ENCODE peak calls at places on chromosome 20, in eight cellular contexts. X is GM23248, Z is adipocyte, G is breast epithelium, A is fibroblast of lung, S is IMR-90, D is thoracic aorta, Q is psoas muscle. N is an unnamed sample.

GRCh38 chr20:64069614-64070243 is 6.7 kb downstream of the TCEA2 start:
- DNase-seq in X (peak; percentile 41), Z (peak; percentile 50), G (no peak), A (no peak), S (no peak), D (no peak), Q (no peak), N (no peak)

GRCh38 chr20:44911264-44911921 is 1.5 kb downstream of the PABPC1L start:
- DNase-seq in X (peak; percentile 31), Z (peak; percentile 24), G (no peak), A (peak; percentile 51), S (peak; percentile 28), D (no peak), Q (no peak), N (no peak)

GRCh38 chr20:46037036-46037435 is 8.0 kb downstream of the SLC12A5 start:
- DNase-seq in X (no peak), Z (no peak), G (no peak), A (no peak), S (no peak), D (no peak), Q (no peak), N (no peak)

GRCh38 chr20:63054695-63055240 is 48.0 kb upstream of the BHLHE23 start:
- DNase-seq in X (no peak), Z (no peak), G (no peak), A (no peak), S (no peak), D (no peak), Q (no peak), N (no peak)

GRCh38 chr20:40856653-40857052 is 167.6 kb upstream of the MAFB start:
- DNase-seq in X (no peak), Z (no peak), G (no peak), A (no peak), S (no peak), D (no peak), Q (no peak), N (no peak)

GRCh38 chr20:25033250-25033940 is 24.5 kb downstream of the ACSS1 start:
- DNase-seq in X (no peak), Z (no peak), G (no peak), A (no peak), S (no peak), D (no peak), Q (peak; percentile 3), N (no peak)

GRCh38 chr20:8940311-8940710 is 128.6 kb upstream of the PLCB4 start:
- DNase-seq in X (no peak), Z (peak; percentile 44), G (no peak), A (no peak), S (no peak), D (no peak), Q (no peak), N (no peak)

GRCh38 chr20:57434390-57434700 is 43.1 kb downstream of the RBM38 start:
- DNase-seq in X (no peak), Z (no peak), G (no peak), A (no peak), S (no peak), D (no peak), Q (no peak), N (no peak)

GRCh38 chr20:63625771-63626423 is 1.0 kb downstream of the GMEB2 start:
- DNase-seq in X (peak; percentile 59), Z (peak; percentile 59), G (no peak), A (peak; percentile 15), S (peak; percentile 17), D (no peak), Q (no peak), N (no peak)

GRCh38 chr20:46820682-46821081 is 74.0 kb upstream of the EYA2 start:
- DNase-seq in X (no peak), Z (no peak), G (no peak), A (no peak), S (no peak), D (no peak), Q (no peak), N (no peak)

GRCh38 chr20:14915356-14915755 is 577.9 kb upstream of the FLRT3 start:
- DNase-seq in X (no peak), Z (no peak), G (no peak), A (no peak), S (no peak), D (no peak), Q (peak; percentile 11), N (no peak)

GRCh38 chr20:62918830-62919229 is 7.5 kb downstream of the DIDO1 start:
- DNase-seq in X (no peak), Z (no peak), G (no peak), A (no peak), S (no peak), D (no peak), Q (no peak), N (no peak)

GRCh38 chr20:56778765-56779195 is 149.7 kb downstream of the TFAP2C start:
- DNase-seq in X (no peak), Z (peak; percentile 17), G (no peak), A (peak; percentile 52), S (peak; percentile 42), D (no peak), Q (no peak), N (no peak)

GRCh38 chr20:57810511-57811372 is 100.9 kb upstream of the PMEPA1 start:
- DNase-seq in X (no peak), Z (no peak), G (no peak), A (no peak), S (no peak), D (no peak), Q (no peak), N (no peak)

GRCh38 chr20:13118676-13119075 is 102.4 kb upstream of the ISM1 start:
- DNase-seq in X (no peak), Z (no peak), G (no peak), A (no peak), S (no peak), D (no peak), Q (no peak), N (no peak)

GRCh38 chr20:45792513-45793118 is 862 bp downstream of the DNTTIP1 start:
- DNase-seq in X (no peak), Z (no peak), G (no peak), A (no peak), S (no peak), D (no peak), Q (no peak), N (no peak)

GRCh38 chr20:62838511-62838910 is 21.7 kb downstream of the COL9A3 start:
- DNase-seq in X (no peak), Z (no peak), G (no peak), A (no peak), S (no peak), D (no peak), Q (no peak), N (no peak)

GRCh38 chr20:62254021-62254724 is 15.9 kb downstream of the OSBPL2 start:
- DNase-seq in X (no peak), Z (no peak), G (no peak), A (no peak), S (no peak), D (no peak), Q (no peak), N (no peak)

GRCh38 chr20:44029848-44030230 is 115.2 kb downstream of the TOX2 start:
- DNase-seq in X (no peak), Z (no peak), G (no peak), A (no peak), S (no peak), D (no peak), Q (no peak), N (no peak)

GRCh38 chr20:55333798-55334197 is 671.5 kb downstream of the CBLN4 start:
- DNase-seq in X (no peak), Z (no peak), G (no peak), A (no peak), S (no peak), D (no peak), Q (no peak), N (no peak)

GRCh38 chr20:48563191-48563884 is 264.5 kb downstream of the PREX1 start:
- DNase-seq in X (no peak), Z (no peak), G (no peak), A (no peak), S (no peak), D (no peak), Q (no peak), N (no peak)
- H3K4me1 ChIP-seq in X (no peaks in the 10 kb centered on the region), Z (no peaks in the 10 kb centered on the region), G (no peaks in the 10 kb centered on the region), A (no peaks in the 10 kb centered on the region), S (no peaks in the 10 kb centered on the region), D (no peaks in the 10 kb centered on the region), Q (no peaks in the 10 kb centered on the region), N (no peaks in the 10 kb centered on the region)

GRCh38 chr20:1898496-1899168 is 3.4 kb downstream of the SIRPA start:
- DNase-seq in X (peak; percentile 61), Z (no peak), G (no peak), A (no peak), S (no peak), D (no peak), Q (no peak), N (no peak)

GRCh38 chr20:1896859-1897258 is 1.7 kb downstream of the SIRPA start:
- DNase-seq in X (no peak), Z (no peak), G (no peak), A (no peak), S (no peak), D (no peak), Q (no peak), N (no peak)

GRCh38 chr20:1897486-1897885 is 2.3 kb downstream of the SIRPA start:
- DNase-seq in X (peak; percentile 61), Z (peak; percentile 25), G (no peak), A (peak; percentile 27), S (no peak), D (no peak), Q (no peak), N (no peak)

GRCh38 chr20:1899169-1899525 is 3.9 kb downstream of the SIRPA start:
- DNase-seq in X (no peak), Z (no peak), G (no peak), A (no peak), S (no peak), D (no peak), Q (no peak), N (no peak)

DNA sequence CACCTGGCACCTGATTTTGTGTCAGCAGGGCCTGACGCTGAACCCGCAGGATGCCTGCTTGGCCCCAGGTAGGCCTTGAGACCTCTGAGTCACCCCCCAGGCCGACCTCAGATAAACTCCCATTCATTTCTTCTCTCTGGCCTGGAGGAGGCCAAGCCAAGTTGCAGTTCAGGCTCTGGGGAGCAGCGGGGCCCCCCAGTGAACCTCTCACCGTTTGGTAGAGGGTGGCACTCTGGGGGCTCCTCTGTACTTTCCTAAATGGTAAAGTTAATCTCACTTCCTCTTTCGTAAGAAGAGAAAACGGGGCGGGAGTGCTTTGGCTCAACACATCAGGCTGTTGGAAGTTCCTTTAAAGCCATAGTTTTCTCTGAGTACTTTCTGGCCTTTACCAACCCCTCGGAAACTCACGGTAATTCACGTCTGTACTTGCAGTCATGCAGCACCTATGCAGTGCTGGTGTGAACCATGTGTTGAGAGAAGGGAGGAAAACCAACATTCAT is 2.8 kb downstream of the SIRPA start:
- DNase-seq in X (peak; percentile 69), Z (no peak), G (no peak), A (no peak), S (no peak), D (no peak), Q (no peak), N (no peak)
- H3K4me3 ChIP-seq in X (peak overlapping the region; percentile 99), Z (peak overlapping the region; percentile 25), G (no peak overlapping the region), A (no peak overlapping the region), S (no peak overlapping the region), D (peak overlapping the region; percentile 96), Q (no peak overlapping the region), N (peak overlapping the region; percentile 30)

GRCh38 chr20:37899105-37900045 is 3.6 kb upstream of the VSTM2L start:
- DNase-seq in X (no peak), Z (no peak), G (no peak), A (no peak), S (no peak), D (no peak), Q (no peak), N (no peak)
- H3K4me1 ChIP-seq in X (no peaks in the 10 kb centered on the region), Z (no peaks in the 10 kb centered on the region), G (no peaks in the 10 kb centered on the region), A (no peaks in the 10 kb centered on the region), S (no peaks in the 10 kb centered on the region), D (peaks cover 5% of the 10 kb centered on the region), Q (peaks cover 6% of the 10 kb centered on the region), N (no peaks in the 10 kb centered on the region)

GRCh38 chr20:30284533-30284932 is 972.9 kb upstream of the DEFB115 start:
- DNase-seq in X (no peak), Z (no peak), G (no peak), A (no peak), S (no peak), D (no peak), Q (no peak), N (no peak)
- H3K4me3 ChIP-seq in X (peak overlapping the region; percentile 77), Z (peak overlapping the region; percentile 66), G (peak overlapping the region; percentile 43), A (no peak overlapping the region), S (no peak overlapping the region), D (peak overlapping the region; percentile 86), Q (peak overlapping the region; percentile 49), N (no peak overlapping the region)